ENCODE peak calls at places on chromosomes 6 and 20, in nine cellular contexts. E, S, P, Q, G, Z, Y, K and A are unnamed samples.
A peak's percentile ranks its signal among the peaks of the same experiment; 100 is the strongest.

GRCh38 chr20:36575066-36575743 is 1.8 kb downstream of the TGIF2 start:
- DNase-seq in S (peak; percentile 45), P (peak; percentile 58), E (peak; percentile 59), G (peak; percentile 87), Z (peak; percentile 68), Y (peak; percentile 74), Q (peak; percentile 55), K (no peak), A (peak; percentile 52)

GRCh38 chr6:154319231-154319858 is 37.3 kb downstream of the IPCEF1 start:
- DNase-seq in S (peak; percentile 92), Q (no peak), Z (no peak), K (no peak), P (no peak), E (no peak), G (no peak), Y (no peak), A (no peak)

GRCh38 chr20:62937353-62938104 is 418 bp upstream of the GID8 start:
- DNase-seq in S (peak; percentile 96), P (peak; percentile 97), Y (peak; percentile 97), G (peak; percentile 98), Q (peak; percentile 98), Z (peak; percentile 98), K (peak; percentile 97), E (peak; percentile 98), A (peak; percentile 98)

GRCh38 chr20:24499472-24499871 is 30.0 kb downstream of the SYNDIG1 start:
- DNase-seq in G (no peak), Q (no peak), K (no peak), Z (no peak), Y (no peak), S (no peak), P (no peak), E (no peak), A (no peak)

GRCh38 chr6:87847135-87847829 is 145.2 kb upstream of the AKIRIN2 start:
- DNase-seq in Y (no peak), Z (no peak), G (no peak), E (no peak), S (no peak), Q (no peak), P (no peak), K (no peak), A (no peak)

GRCh38 chr6:66418906-66419305 is 711.9 kb upstream of the EYS start:
- DNase-seq in S (no peak), Q (no peak), K (no peak), G (no peak), E (no peak), P (no peak), Y (no peak), Z (no peak), A (no peak)

GRCh38 chr6:105992315-105992961 is 93.7 kb upstream of the PRDM1 start:
- DNase-seq in Y (peak; percentile 84), E (peak; percentile 89), K (peak; percentile 93), G (peak; percentile 93), S (peak; percentile 84), Q (peak; percentile 93), Z (peak; percentile 92), P (peak; percentile 80), A (peak; percentile 92)

GRCh38 chr6:148548749-148549140 is 198.1 kb upstream of the UST start:
- DNase-seq in K (no peak), G (no peak), P (no peak), S (peak; percentile 45), Z (no peak), Y (no peak), E (no peak), Q (no peak), A (no peak)

GRCh38 chr20:59064214-59064722 is 21.7 kb upstream of the PRELID3B start:
- DNase-seq in Q (no peak), Y (no peak), E (no peak), K (no peak), Z (no peak), P (no peak), S (no peak), G (no peak), A (no peak)

GRCh38 chr20:13341737-13342393 is 120.8 kb downstream of the ISM1 start:
- DNase-seq in P (no peak), Z (no peak), E (no peak), S (peak; percentile 19), Q (no peak), K (no peak), Y (no peak), G (no peak), A (no peak)

GRCh38 chr6:46932941-46933340 is 11.2 kb upstream of the ADGRF5 start:
- DNase-seq in Q (no peak), K (no peak), G (no peak), Y (no peak), E (no peak), P (no peak), S (peak; percentile 1), Z (no peak), A (no peak)

GRCh38 chr6:160973311-160973710 is 18.3 kb upstream of the MAP3K4 start:
- DNase-seq in Q (no peak), P (no peak), Y (no peak), Z (no peak), S (peak; percentile 80), E (no peak), K (no peak), G (peak; percentile 74), A (no peak)

GRCh38 chr20:17610566-17611289 is 40.9 kb downstream of the DSTN start:
- DNase-seq in Q (no peak), K (peak; percentile 71), G (peak; percentile 59), E (peak; percentile 56), Y (peak; percentile 56), P (no peak), S (no peak), Z (peak; percentile 70), A (peak; percentile 80)

GRCh38 chr6:169165561-169166300 is 87.9 kb downstream of the THBS2 start:
- DNase-seq in Q (no peak), K (no peak), S (peak; percentile 57), Z (no peak), P (no peak), E (no peak), G (peak; percentile 13), Y (no peak), A (no peak)

GRCh38 chr6:17972978-17973622 is 14.3 kb downstream of the KIF13A start:
- DNase-seq in G (no peak), S (no peak), Y (no peak), K (no peak), Q (no peak), Z (no peak), E (no peak), P (no peak), A (no peak)

GRCh38 chr6:17972074-17972966 is 15.1 kb downstream of the KIF13A start:
- DNase-seq in P (no peak), E (no peak), Z (no peak), S (no peak), Q (no peak), Y (no peak), G (no peak), K (no peak), A (no peak)

GRCh38 chr6:17968876-17969275 is 18.6 kb downstream of the KIF13A start:
- DNase-seq in Q (no peak), S (no peak), P (no peak), G (no peak), K (no peak), Z (no peak), E (no peak), Y (no peak), A (no peak)

GRCh38 chr6:17968081-17968518 is 19.3 kb downstream of the KIF13A start:
- DNase-seq in Y (no peak), S (no peak), G (peak; percentile 55), Q (no peak), P (no peak), K (no peak), E (no peak), Z (no peak), A (no peak)

DNA sequence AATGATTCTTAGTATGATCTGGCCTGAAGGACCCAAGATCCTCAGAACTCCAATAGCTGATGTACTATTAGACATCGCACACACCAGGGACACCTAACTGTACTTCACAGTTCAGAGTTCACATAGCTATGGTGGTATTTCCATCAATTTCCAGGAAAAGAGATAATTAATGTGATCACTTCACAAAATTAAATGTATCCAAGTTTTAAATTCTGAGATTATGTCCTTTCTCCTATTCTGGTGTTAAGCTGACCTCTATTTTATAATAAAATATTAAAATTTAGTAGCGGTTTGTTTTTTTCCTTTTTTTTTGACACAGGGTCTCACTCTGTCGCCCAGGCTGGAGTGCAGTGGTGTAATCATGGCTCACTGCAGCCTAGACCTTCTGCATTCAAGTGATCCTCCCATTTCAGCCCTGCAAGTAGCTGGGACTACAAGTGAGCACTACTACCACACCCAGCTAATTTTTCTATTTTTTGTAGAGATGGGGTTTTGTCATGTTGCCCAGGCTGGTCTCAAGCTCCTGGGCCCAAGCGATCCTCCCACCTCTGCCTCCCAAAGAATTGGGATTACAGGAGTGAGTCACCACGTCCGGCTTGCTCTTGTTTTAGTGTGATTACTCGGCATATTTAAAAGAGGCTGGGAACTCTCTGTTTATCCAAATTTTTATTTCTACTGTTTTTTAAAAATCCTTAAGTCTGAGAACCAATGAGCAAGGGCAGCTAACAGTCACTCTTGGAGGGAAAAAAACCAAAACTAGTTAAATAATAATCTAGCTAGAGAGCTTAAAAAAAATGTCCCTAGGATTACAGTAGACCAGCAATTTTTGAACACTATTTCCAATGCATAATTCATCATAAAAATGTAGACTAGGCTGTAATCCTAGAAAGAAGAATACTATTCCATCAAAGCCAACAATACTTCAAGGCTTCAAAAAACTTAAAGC is 16.0 kb downstream of the KIF13A start:
- DNase-seq in S (peak; percentile 86), Y (no peak), Z (no peak), P (no peak), Q (no peak), K (no peak), E (no peak), G (no peak), A (no peak)
- H3K4me1 ChIP-seq in S (peaks cover 9% of the 10 kb centered on the region), Y (no peaks in the 10 kb centered on the region), Z (peaks cover 20% of the 10 kb centered on the region), P (no peaks in the 10 kb centered on the region), Q (no peaks in the 10 kb centered on the region), K (no peaks in the 10 kb centered on the region), E (peaks cover 53% of the 10 kb centered on the region), G (peaks cover 21% of the 10 kb centered on the region), A (peaks cover 6% of the 10 kb centered on the region)

DNA sequence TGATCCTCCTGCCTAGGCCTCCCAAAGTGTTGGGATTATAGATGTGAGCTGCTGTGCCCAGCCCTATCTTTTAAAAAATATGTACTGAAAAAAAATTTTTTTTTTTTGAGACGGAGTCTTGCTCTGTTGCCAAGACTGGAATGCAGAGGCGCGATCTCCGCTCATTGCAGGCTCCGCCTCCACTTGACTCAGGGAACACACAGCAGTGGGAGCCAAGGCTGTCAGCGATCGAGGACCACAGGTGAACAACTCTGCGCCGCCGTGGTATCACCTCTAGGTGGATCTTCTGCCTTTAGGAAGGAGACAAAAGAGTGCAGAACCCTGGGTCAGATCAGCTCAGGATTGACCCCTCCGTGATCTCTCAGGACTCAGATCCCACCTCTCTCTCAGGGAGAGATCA is 13.7 kb downstream of the RAET1E start:
- DNase-seq in Q (no peak), S (peak; percentile 50), Z (peak; percentile 83), K (no peak), G (peak; percentile 86), P (no peak), E (peak; percentile 79), Y (peak; percentile 50), A (no peak)
- TF ChIP-seq CTCF in Q (no peak), S (no peak), Z (no peak), K (no peak), G (peak; percentile 53), P (no peak), E (no peak), Y (no peak), A (no peak)

GRCh38 chr6:56959938-56960337 is 5.0 kb downstream of the BEND6 start:
- DNase-seq in P (no peak), E (no peak), Y (no peak), Q (no peak), K (no peak), Z (no peak), G (no peak), S (peak; percentile 83), A (no peak)
- H3K4me1 ChIP-seq in P (no peaks in the 10 kb centered on the region), E (peaks cover 9% of the 10 kb centered on the region), Y (no peaks in the 10 kb centered on the region), Q (peaks cover 11% of the 10 kb centered on the region), K (peaks cover 6% of the 10 kb centered on the region), Z (no peaks in the 10 kb centered on the region), G (no peaks in the 10 kb centered on the region), S (peaks cover 16% of the 10 kb centered on the region), A (no peaks in the 10 kb centered on the region)

GRCh38 chr20:48957521-48957920 is 36.0 kb downstream of the ARFGEF2 start:
- DNase-seq in S (no peak), E (no peak), G (peak; percentile 49), K (no peak), Y (no peak), Z (no peak), P (no peak), Q (no peak), A (no peak)
- TF ChIP-seq CTCF in S (no peak), E (no peak), G (peak; percentile 11), K (no peak), Y (no peak), Z (no peak), P (no peak), Q (no peak), A (no peak)